ENCODE peak calls at places on chromosomes 6 and 20, in six cellular contexts. M is aorta, R is astrocyte, V is tibial artery, N is neural progenitor cell, C is adrenal gland. W is an unnamed sample. For H3K27me3 and H3K4me1, the result is how much of the 10 kb centered on the place peaks cover.

GRCh38 chr6:21598662-21599061 is 5.1 kb downstream of the SOX4 start:
- DNase-seq in M (no peak), R (peak), V (no peak), N (no peak), C (no peak), W (no peak)

GRCh38 chr6:144155529-144155928 is 5.2 kb downstream of the STX11 start:
- DNase-seq in M (no peak), R (no peak), V (no peak), N (no peak), C (no peak), W (no peak)

GRCh38 chr6:40996591-40997247 is 42.3 kb downstream of the UNC5CL start:
- DNase-seq in M (no peak), R (peak), V (no peak), N (peak), C (peak), W (no peak)

GRCh38 chr6:129598244-129599187 is 111.5 kb downstream of the ARHGAP18 start:
- DNase-seq in M (no peak), R (peak), V (no peak), N (peak), C (no peak), W (no peak)

GRCh38 chr20:39880890-39881289 is 808.1 kb downstream of the MAFB start:
- DNase-seq in M (no peak), R (peak), V (no peak), N (no peak), C (no peak), W (no peak)

GRCh38 chr6:116682334-116682712 is 1.3 kb downstream of the KPNA5 start:
- DNase-seq in M (no peak), R (peak), V (no peak), N (peak), C (peak), W (peak)

GRCh38 chr6:130796313-130796905 is 30.8 kb upstream of the SMLR1 start:
- DNase-seq in M (no peak), R (peak), V (no peak), N (no peak), C (no peak), W (no peak)

GRCh38 chr6:30515106-30515505 is 25.8 kb downstream of the HLA-E start:
- DNase-seq in M (no peak), R (no peak), V (no peak), N (peak), C (no peak), W (no peak)

GRCh38 chr6:52362443-52363221 is 681 bp downstream of the PAQR8 start:
- DNase-seq in M (peak), R (no peak), V (peak), N (peak), C (peak), W (peak)

GRCh38 chr6:1797801-1798200 is 188.1 kb downstream of the FOXC1 start:
- DNase-seq in M (no peak), R (peak), V (no peak), N (no peak), C (no peak), W (no peak)

GRCh38 chr6:38542031-38542430 is 97.7 kb downstream of the BTBD9 start:
- DNase-seq in M (no peak), R (peak), V (no peak), N (no peak), C (no peak), W (no peak)

GRCh38 chr6:33837971-33838665 is 34.3 kb upstream of the MLN start:
- DNase-seq in M (no peak), R (peak), V (no peak), N (peak), C (peak), W (no peak)

GRCh38 chr6:28947067-28947765 is 23.4 kb upstream of the TRIM27 start:
- DNase-seq in M (no peak), R (no peak), V (no peak), N (no peak), C (no peak), W (no peak)

GRCh38 chr20:33645072-33645358 is 17.1 kb upstream of the C20orf144 start:
- DNase-seq in M (no peak), R (no peak), V (no peak), N (no peak), C (no peak), W (no peak)

GRCh38 chr20:50460608-50461268 is 49.4 kb upstream of the PTPN1 start:
- DNase-seq in M (peak), R (peak), V (peak), N (peak), C (peak), W (peak)

GRCh38 chr6:105810105-105810921 is 275.8 kb upstream of the PRDM1 start:
- DNase-seq in M (peak), R (peak), V (peak), N (no peak), C (peak), W (peak)

GRCh38 chr6:106872044-106872443 is 102.5 kb downstream of the CD24 start:
- DNase-seq in M (no peak), R (no peak), V (no peak), N (no peak), C (no peak), W (no peak)

GRCh38 chr6:21987501-21987957 is 309.3 kb downstream of the PRL start:
- DNase-seq in M (peak), R (peak), V (peak), N (peak), C (peak), W (no peak)

GRCh38 chr6:129368076-129368475 is 341.9 kb downstream of the ARHGAP18 start:
- DNase-seq in M (no peak), R (no peak), V (no peak), N (no peak), C (no peak), W (no peak)

GRCh38 chr6:119575721-119576120 is 226.2 kb upstream of the MAN1A1 start:
- DNase-seq in M (no peak), R (peak), V (no peak), N (no peak), C (no peak), W (no peak)

GRCh38 chr20:44457016-44457415 is 18.7 kb upstream of the TTPAL start:
- DNase-seq in M (no peak), R (no peak), V (no peak), N (no peak), C (no peak), W (no peak)

GRCh38 chr6:11712760-11713159 is 65.8 kb downstream of the ADTRP start:
- DNase-seq in M (peak), R (no peak), V (peak), N (no peak), C (no peak), W (no peak)

GRCh38 chr20:52481443-52481842 is 289.9 kb upstream of the ZFP64 start:
- DNase-seq in M (no peak), R (no peak), V (no peak), N (no peak), C (no peak), W (no peak)

GRCh38 chr6:47919875-47920274 is 138.0 kb downstream of the OPN5 start:
- DNase-seq in M (no peak), R (no peak), V (no peak), N (no peak), C (no peak), W (no peak)

GRCh38 chr6:163958646-163959045 is 544.1 kb downstream of the QKI start:
- DNase-seq in M (no peak), R (peak), V (no peak), N (no peak), C (no peak), W (no peak)

GRCh38 chr20:32749914-32750637 is 6.8 kb upstream of the COMMD7 start:
- DNase-seq in M (no peak), R (no peak), V (no peak), N (peak), C (no peak), W (no peak)

GRCh38 chr6:105317607-105318533 is 85.0 kb downstream of the PREP start:
- DNase-seq in M (no peak), R (no peak), V (no peak), N (peak), C (no peak), W (no peak)

GRCh38 chr20:10646886-10647420 is 26.8 kb downstream of the JAG1 start:
- DNase-seq in M (no peak), R (no peak), V (peak), N (no peak), C (no peak), W (no peak)

GRCh38 chr6:137155830-137156229 is 17.6 kb downstream of the IL22RA2 start:
- DNase-seq in M (no peak), R (peak), V (no peak), N (no peak), C (no peak), W (no peak)

GRCh38 chr6:27748662-27749061 is 163.5 kb downstream of the OR2B2 start:
- DNase-seq in M (no peak), R (no peak), V (no peak), N (no peak), C (no peak), W (no peak)

GRCh38 chr6:27747637-27748036 is 164.6 kb downstream of the OR2B2 start:
- DNase-seq in M (no peak), R (no peak), V (no peak), N (no peak), C (no peak), W (no peak)

GRCh38 chr6:27743787-27744186 is 168.4 kb downstream of the OR2B2 start:
- DNase-seq in M (no peak), R (no peak), V (no peak), N (peak), C (no peak), W (no peak)

DNA sequence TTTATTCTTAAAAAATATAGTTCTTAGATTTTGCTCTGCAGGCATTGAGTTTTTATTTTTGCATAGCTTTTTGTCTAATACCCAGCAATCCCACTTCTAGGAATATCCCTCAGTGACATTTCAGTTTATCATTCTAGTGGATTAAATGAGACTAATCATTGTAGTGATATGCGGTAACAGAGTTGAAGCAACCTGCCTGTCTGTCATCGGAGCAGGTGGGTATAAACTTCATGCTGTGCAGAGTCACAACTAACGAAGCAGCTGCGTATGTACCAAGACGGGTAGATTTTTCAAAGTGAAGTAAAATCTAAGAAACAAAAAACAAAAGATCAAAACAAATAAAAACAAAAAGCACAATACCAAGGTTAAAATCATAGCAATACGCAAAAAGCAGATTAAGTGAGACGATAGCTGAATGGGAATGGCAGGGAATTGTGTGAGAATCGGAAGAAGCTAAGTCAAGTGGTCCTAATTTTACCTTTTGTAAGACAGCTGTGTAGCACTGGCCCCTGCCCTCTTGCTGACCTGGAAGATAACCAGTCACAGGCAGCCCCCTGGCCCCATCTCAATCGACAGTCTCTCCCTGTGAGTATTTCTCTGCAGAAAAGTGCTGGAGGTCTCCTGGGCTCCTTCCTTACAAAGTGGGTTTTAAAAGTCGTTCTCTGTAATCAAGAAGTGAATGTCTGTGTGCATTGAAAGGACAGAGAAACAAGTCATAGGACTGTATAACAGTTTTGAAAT is 169.2 kb downstream of the OR2B2 start:
- DNase-seq in M (no peak), R (no peak), V (no peak), N (peak), C (no peak), W (no peak)
- H3K27me3 ChIP-seq in M (under half), R (under half), V (under half), N (half or more), C (under half), W (under half)

GRCh38 chr6:56766806-56767178 is 124.1 kb upstream of the DST start:
- DNase-seq in M (no peak), R (peak), V (no peak), N (no peak), C (no peak), W (no peak)

GRCh38 chr6:56767435-56767834 is 124.7 kb upstream of the DST start:
- DNase-seq in M (no peak), R (no peak), V (no peak), N (no peak), C (no peak), W (no peak)

GRCh38 chr6:56766139-56766805 is 123.6 kb upstream of the DST start:
- DNase-seq in M (no peak), R (no peak), V (no peak), N (no peak), C (no peak), W (peak)

GRCh38 chr6:56764081-56764566 is 121.4 kb upstream of the DST start:
- DNase-seq in M (no peak), R (no peak), V (no peak), N (peak), C (peak), W (peak)

DNA sequence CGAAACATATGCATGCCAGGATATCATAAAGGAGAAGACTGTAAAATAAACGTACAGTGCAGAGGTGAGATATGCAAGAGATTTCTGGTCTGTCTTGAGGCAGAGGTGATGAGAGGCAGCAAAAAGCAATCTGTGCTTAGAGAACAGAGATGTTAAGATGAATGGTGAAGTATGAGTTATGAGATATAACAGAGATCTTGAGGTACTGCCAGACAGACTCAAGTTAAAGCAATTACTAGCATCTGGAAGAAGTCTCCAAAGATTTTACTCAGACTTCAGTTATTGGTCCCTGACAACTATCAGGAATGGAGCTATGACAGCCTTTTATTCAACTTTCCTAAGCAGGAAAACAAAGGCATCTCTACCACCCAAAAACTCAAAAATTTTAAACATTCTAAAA is 122.8 kb upstream of the DST start:
- DNase-seq in M (no peak), R (no peak), V (no peak), N (no peak), C (no peak), W (no peak)
- H3K4me1 ChIP-seq in M (under half), R (under half), V (under half), N (under half), C (under half), W (under half)

DNA sequence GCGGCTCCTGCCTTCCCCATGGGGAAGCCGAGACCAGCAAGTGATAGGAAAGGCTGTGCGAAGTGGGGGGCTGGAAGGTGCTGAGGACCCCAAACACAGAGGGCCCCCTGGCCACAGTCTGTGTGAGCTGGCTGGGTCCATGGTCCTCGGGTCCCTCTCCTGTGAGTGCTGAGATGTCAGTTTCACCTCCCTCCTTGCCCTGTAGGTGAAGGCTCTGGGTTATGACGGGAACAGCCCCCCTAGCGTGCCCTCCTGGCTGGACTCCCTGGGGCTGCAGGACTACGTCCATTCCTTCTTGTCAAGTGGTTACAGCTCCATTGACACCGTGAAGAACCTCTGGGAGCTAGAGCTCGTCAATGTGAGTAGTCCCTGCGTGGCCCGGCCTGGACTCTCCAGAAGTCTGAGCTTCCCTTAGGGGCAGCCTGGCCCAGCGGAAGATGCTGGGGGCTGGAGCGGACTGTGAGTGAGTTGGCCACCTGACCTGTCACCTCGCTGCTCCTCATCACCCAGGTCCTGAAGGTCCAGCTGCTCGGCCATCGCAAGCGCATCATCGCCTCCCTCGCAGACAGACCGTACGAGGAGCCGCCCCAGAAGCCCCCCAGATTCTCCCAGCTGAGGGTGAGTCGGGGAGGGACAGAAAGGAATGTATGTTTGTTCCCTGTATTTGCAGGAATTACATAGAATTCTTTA is 61.7 kb downstream of the TCP11 start:
- DNase-seq in M (no peak), R (no peak), V (no peak), N (no peak), C (peak), W (no peak)
- H3K27me3 ChIP-seq in M (under half), R (under half), V (under half), N (under half), C (under half), W (under half)

GRCh38 chr6:39617023-39617422 is 108.2 kb downstream of the KIF6 start:
- DNase-seq in M (no peak), R (peak), V (no peak), N (peak), C (no peak), W (no peak)
- H3K4me1 ChIP-seq in M (under half), R (under half), V (under half), N (under half), C (under half), W (under half)